ENCODE peak calls at places on chromosomes 2 and 18, in eight cellular contexts. One of them, this sample, is unnamed.

GRCh38 chr2:130825231-130825971 is 11.3 kb upstream of the ARHGEF4 start:
- DNase-seq in IMR-90: no peak
- DNase-seq in cardiac muscle cell: no peak
- DNase-seq in tibial nerve: no peak
- DNase-seq in lung: no peak
- DNase-seq in epithelial cell of prostate: no peak
- DNase-seq in suprapubic skin: no peak
- DNase-seq in neural progenitor cell: no peak
- DNase-seq in this sample: no peak

GRCh38 chr18:69400253-69400975 is at the start of gene DOK6:
- DNase-seq in IMR-90: peak; percentile 69
- DNase-seq in cardiac muscle cell: peak; percentile 95
- DNase-seq in tibial nerve: peak; percentile 25
- DNase-seq in lung: no peak
- DNase-seq in epithelial cell of prostate: no peak
- DNase-seq in suprapubic skin: peak; percentile 79
- DNase-seq in neural progenitor cell: peak; percentile 93
- DNase-seq in this sample: no peak

GRCh38 chr2:42063383-42064171 is 15.8 kb downstream of the PKDCC start:
- DNase-seq in IMR-90: peak; percentile 91
- DNase-seq in cardiac muscle cell: peak; percentile 78
- DNase-seq in tibial nerve: no peak
- DNase-seq in lung: no peak
- DNase-seq in epithelial cell of prostate: no peak
- DNase-seq in suprapubic skin: no peak
- DNase-seq in neural progenitor cell: no peak
- DNase-seq in this sample: no peak

GRCh38 chr2:111247491-111247890 is 126.8 kb downstream of the BCL2L11 start:
- DNase-seq in IMR-90: no peak
- DNase-seq in cardiac muscle cell: no peak
- DNase-seq in tibial nerve: no peak
- DNase-seq in lung: no peak
- DNase-seq in epithelial cell of prostate: no peak
- DNase-seq in suprapubic skin: no peak
- DNase-seq in neural progenitor cell: no peak
- DNase-seq in this sample: no peak

GRCh38 chr2:35428548-35428947 is 927.0 kb upstream of the CRIM1 start:
- DNase-seq in IMR-90: no peak
- DNase-seq in cardiac muscle cell: peak; percentile 63
- DNase-seq in tibial nerve: peak; percentile 15
- DNase-seq in lung: no peak
- DNase-seq in epithelial cell of prostate: peak; percentile 2
- DNase-seq in suprapubic skin: no peak
- DNase-seq in neural progenitor cell: peak; percentile 60
- DNase-seq in this sample: no peak

GRCh38 chr2:10924859-10925258 is 13.1 kb downstream of the KCNF1 start:
- DNase-seq in IMR-90: no peak
- DNase-seq in cardiac muscle cell: no peak
- DNase-seq in tibial nerve: no peak
- DNase-seq in lung: no peak
- DNase-seq in epithelial cell of prostate: no peak
- DNase-seq in suprapubic skin: no peak
- DNase-seq in neural progenitor cell: no peak
- DNase-seq in this sample: no peak

GRCh38 chr2:98565286-98565860 is 42.9 kb downstream of the COA5 start:
- DNase-seq in IMR-90: no peak
- DNase-seq in cardiac muscle cell: no peak
- DNase-seq in tibial nerve: no peak
- DNase-seq in lung: no peak
- DNase-seq in epithelial cell of prostate: no peak
- DNase-seq in suprapubic skin: no peak
- DNase-seq in neural progenitor cell: no peak
- DNase-seq in this sample: no peak

GRCh38 chr2:3461781-3462492 is 57.4 kb downstream of the ADI1 start:
- DNase-seq in IMR-90: peak; percentile 65
- DNase-seq in cardiac muscle cell: peak; percentile 60
- DNase-seq in tibial nerve: peak; percentile 87
- DNase-seq in lung: no peak
- DNase-seq in epithelial cell of prostate: no peak
- DNase-seq in suprapubic skin: peak; percentile 61
- DNase-seq in neural progenitor cell: peak; percentile 50
- DNase-seq in this sample: peak; percentile 34

GRCh38 chr2:75545917-75546316 is 14.8 kb downstream of the EVA1A start:
- DNase-seq in IMR-90: no peak
- DNase-seq in cardiac muscle cell: no peak
- DNase-seq in tibial nerve: no peak
- DNase-seq in lung: no peak
- DNase-seq in epithelial cell of prostate: no peak
- DNase-seq in suprapubic skin: no peak
- DNase-seq in neural progenitor cell: no peak
- DNase-seq in this sample: no peak

GRCh38 chr18:22293417-22293816 is 124.0 kb downstream of the GATA6 start:
- DNase-seq in IMR-90: no peak
- DNase-seq in cardiac muscle cell: no peak
- DNase-seq in tibial nerve: no peak
- DNase-seq in lung: no peak
- DNase-seq in epithelial cell of prostate: no peak
- DNase-seq in suprapubic skin: no peak
- DNase-seq in neural progenitor cell: no peak
- DNase-seq in this sample: no peak

GRCh38 chr2:46547223-46548102 is 68.1 kb downstream of the TMEM247 start:
- DNase-seq in IMR-90: no peak
- DNase-seq in cardiac muscle cell: no peak
- DNase-seq in tibial nerve: peak; percentile 54
- DNase-seq in lung: no peak
- DNase-seq in epithelial cell of prostate: no peak
- DNase-seq in suprapubic skin: no peak
- DNase-seq in neural progenitor cell: no peak
- DNase-seq in this sample: no peak

GRCh38 chr2:237866119-237866621 is 6.7 kb downstream of the RAMP1 start:
- DNase-seq in IMR-90: peak; percentile 78
- DNase-seq in cardiac muscle cell: no peak
- DNase-seq in tibial nerve: no peak
- DNase-seq in lung: peak; percentile 15
- DNase-seq in epithelial cell of prostate: no peak
- DNase-seq in suprapubic skin: peak; percentile 38
- DNase-seq in neural progenitor cell: no peak
- DNase-seq in this sample: no peak

DNA sequence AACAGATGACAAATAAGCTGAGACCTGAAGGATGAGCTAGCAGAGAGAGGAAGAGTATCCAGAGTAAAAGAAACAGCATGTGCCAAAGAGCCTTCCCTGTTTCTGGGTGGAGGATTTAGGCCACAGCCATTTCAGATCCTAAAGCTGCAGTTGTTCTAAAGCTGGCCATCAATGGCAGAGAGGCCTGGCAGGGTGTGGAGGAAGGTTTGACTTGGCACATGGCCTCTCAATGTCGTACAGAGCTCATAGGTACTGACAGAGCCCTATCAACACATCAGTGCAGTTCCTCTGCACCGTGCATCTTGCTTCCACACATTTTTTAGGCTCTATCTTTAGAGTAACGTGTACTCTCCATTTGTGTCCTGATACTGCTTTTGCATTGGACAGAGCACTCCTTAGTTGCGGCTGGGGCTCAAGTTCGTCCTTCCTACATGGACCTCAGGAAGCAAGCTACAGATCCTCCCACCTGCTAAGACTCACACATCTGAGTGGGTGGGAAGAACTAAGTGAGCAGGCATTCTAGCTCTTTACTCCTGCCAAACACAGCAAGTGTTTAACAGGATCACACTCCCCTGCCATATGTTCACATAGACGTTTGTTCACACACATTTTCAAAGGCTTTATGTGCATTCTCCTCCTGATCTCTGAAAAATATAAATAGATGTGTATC is 3.0 kb upstream of the CHMP3 start:
- DNase-seq in IMR-90: peak; percentile 15
- DNase-seq in cardiac muscle cell: peak; percentile 24
- DNase-seq in tibial nerve: no peak
- DNase-seq in lung: no peak
- DNase-seq in epithelial cell of prostate: no peak
- DNase-seq in suprapubic skin: no peak
- DNase-seq in neural progenitor cell: no peak
- DNase-seq in this sample: no peak
- H3K27ac ChIP-seq in IMR-90: no peak overlapping the region
- H3K27ac ChIP-seq in cardiac muscle cell: peak overlapping the region; percentile 76
- H3K27ac ChIP-seq in tibial nerve: no peak overlapping the region
- H3K27ac ChIP-seq in lung: no peak overlapping the region
- H3K27ac ChIP-seq in epithelial cell of prostate: no peak overlapping the region
- H3K27ac ChIP-seq in suprapubic skin: no peak overlapping the region
- H3K27ac ChIP-seq in neural progenitor cell: no peak overlapping the region
- H3K27ac ChIP-seq in this sample: no peak overlapping the region

GRCh38 chr2:105338020-105338385 is 663 bp downstream of the C2orf49 start:
- DNase-seq in IMR-90: no peak
- DNase-seq in cardiac muscle cell: no peak
- DNase-seq in tibial nerve: no peak
- DNase-seq in lung: no peak
- DNase-seq in epithelial cell of prostate: no peak
- DNase-seq in suprapubic skin: no peak
- DNase-seq in neural progenitor cell: no peak
- DNase-seq in this sample: no peak

GRCh38 chr2:105339414-105339813 is 2.1 kb downstream of the C2orf49 start:
- DNase-seq in IMR-90: no peak
- DNase-seq in cardiac muscle cell: no peak
- DNase-seq in tibial nerve: no peak
- DNase-seq in lung: no peak
- DNase-seq in epithelial cell of prostate: no peak
- DNase-seq in suprapubic skin: no peak
- DNase-seq in neural progenitor cell: no peak
- DNase-seq in this sample: no peak

GRCh38 chr2:105337122-105338019 is at the start of gene C2orf49:
- DNase-seq in IMR-90: peak; percentile 80
- DNase-seq in cardiac muscle cell: peak; percentile 96
- DNase-seq in tibial nerve: peak; percentile 90
- DNase-seq in lung: peak; percentile 89
- DNase-seq in epithelial cell of prostate: no peak
- DNase-seq in suprapubic skin: peak; percentile 93
- DNase-seq in neural progenitor cell: peak; percentile 96
- DNase-seq in this sample: peak; percentile 92

GRCh38 chr2:105336786-105337121 is 586 bp upstream of the C2orf49 start:
- DNase-seq in IMR-90: no peak
- DNase-seq in cardiac muscle cell: no peak
- DNase-seq in tibial nerve: no peak
- DNase-seq in lung: no peak
- DNase-seq in epithelial cell of prostate: no peak
- DNase-seq in suprapubic skin: no peak
- DNase-seq in neural progenitor cell: no peak
- DNase-seq in this sample: no peak

DNA sequence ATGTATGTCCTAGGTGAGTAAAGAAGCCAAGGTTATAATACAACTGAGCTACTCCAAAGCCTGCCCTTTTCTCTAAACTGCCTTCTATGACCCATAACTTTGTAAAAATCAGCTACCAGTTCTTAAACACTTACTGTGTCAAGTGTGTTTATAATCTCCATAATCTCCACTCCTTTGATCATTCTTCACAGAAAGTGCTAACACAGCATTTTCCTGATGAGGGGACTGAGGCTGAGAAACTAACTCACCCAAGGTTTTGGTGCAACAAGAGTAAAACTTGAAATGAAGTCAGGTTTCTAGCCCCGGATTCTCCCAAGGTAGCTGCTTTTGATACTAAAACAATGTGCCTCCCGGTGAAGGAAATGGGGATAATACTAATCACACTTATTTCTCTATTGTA is 1.9 kb upstream of the C2orf49 start:
- DNase-seq in IMR-90: no peak
- DNase-seq in cardiac muscle cell: no peak
- DNase-seq in tibial nerve: no peak
- DNase-seq in lung: no peak
- DNase-seq in epithelial cell of prostate: no peak
- DNase-seq in suprapubic skin: no peak
- DNase-seq in neural progenitor cell: no peak
- DNase-seq in this sample: no peak
- H3K27ac ChIP-seq in IMR-90: no peak overlapping the region
- H3K27ac ChIP-seq in cardiac muscle cell: no peak overlapping the region
- H3K27ac ChIP-seq in tibial nerve: no peak overlapping the region
- H3K27ac ChIP-seq in lung: no peak overlapping the region
- H3K27ac ChIP-seq in epithelial cell of prostate: no peak overlapping the region
- H3K27ac ChIP-seq in suprapubic skin: no peak overlapping the region
- H3K27ac ChIP-seq in neural progenitor cell: no peak overlapping the region
- H3K27ac ChIP-seq in this sample: no peak overlapping the region

GRCh38 chr2:17166506-17166905 is 351.7 kb downstream of the RAD51AP2 start:
- DNase-seq in IMR-90: peak; percentile 4
- DNase-seq in cardiac muscle cell: no peak
- DNase-seq in tibial nerve: no peak
- DNase-seq in lung: no peak
- DNase-seq in epithelial cell of prostate: peak; percentile 14
- DNase-seq in suprapubic skin: no peak
- DNase-seq in neural progenitor cell: no peak
- DNase-seq in this sample: no peak
- H3K27ac ChIP-seq in IMR-90: no peak overlapping the region
- H3K27ac ChIP-seq in cardiac muscle cell: no peak overlapping the region
- H3K27ac ChIP-seq in tibial nerve: no peak overlapping the region
- H3K27ac ChIP-seq in lung: no peak overlapping the region
- H3K27ac ChIP-seq in epithelial cell of prostate: no peak overlapping the region
- H3K27ac ChIP-seq in suprapubic skin: no peak overlapping the region
- H3K27ac ChIP-seq in neural progenitor cell: no peak overlapping the region
- H3K27ac ChIP-seq in this sample: no peak overlapping the region

DNA sequence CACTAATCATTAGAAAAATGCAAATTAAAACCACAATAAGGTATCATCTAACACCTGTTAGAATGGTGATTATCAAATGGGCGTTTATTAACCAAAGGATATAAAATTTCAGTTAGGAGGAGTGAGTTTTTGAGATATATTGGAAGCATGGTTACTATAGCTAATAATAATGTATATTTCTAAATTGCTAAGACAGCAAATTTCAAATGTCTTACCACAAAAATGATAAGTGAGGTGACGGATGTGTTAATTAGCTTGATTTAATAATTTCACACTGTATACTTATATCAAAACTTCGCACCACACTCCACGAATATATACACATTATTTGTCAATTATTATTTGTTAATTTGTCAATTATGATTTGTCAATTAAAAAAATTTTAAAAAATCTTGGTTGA is 227.2 kb upstream of the DDX18 start:
- DNase-seq in IMR-90: no peak
- DNase-seq in cardiac muscle cell: no peak
- DNase-seq in tibial nerve: no peak
- DNase-seq in lung: no peak
- DNase-seq in epithelial cell of prostate: no peak
- DNase-seq in suprapubic skin: no peak
- DNase-seq in neural progenitor cell: no peak
- DNase-seq in this sample: no peak
- H3K27ac ChIP-seq in IMR-90: no peak overlapping the region
- H3K27ac ChIP-seq in cardiac muscle cell: no peak overlapping the region
- H3K27ac ChIP-seq in tibial nerve: no peak overlapping the region
- H3K27ac ChIP-seq in lung: no peak overlapping the region
- H3K27ac ChIP-seq in epithelial cell of prostate: no peak overlapping the region
- H3K27ac ChIP-seq in suprapubic skin: no peak overlapping the region
- H3K27ac ChIP-seq in neural progenitor cell: no peak overlapping the region
- H3K27ac ChIP-seq in this sample: no peak overlapping the region

DNA sequence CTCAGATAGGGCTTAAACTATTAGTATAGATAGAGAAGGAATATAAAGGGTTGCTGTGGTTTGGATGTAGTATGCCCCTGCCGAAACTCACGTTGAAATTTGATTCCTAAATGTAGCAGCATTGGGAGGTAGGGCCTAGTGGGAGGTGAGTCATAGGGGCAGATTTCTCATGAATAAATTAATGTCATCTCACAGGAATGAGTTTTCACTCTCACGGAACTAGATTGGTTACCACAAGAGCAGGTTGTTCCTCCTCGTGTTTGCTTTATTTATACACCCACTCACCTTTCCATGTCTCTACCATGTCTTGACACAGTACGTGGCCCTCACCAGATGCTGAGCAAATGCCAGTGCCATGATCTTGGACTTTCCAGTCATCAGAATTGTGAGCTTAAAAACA is 218.2 kb downstream of the RBM43 start:
- DNase-seq in IMR-90: peak; percentile 91
- DNase-seq in cardiac muscle cell: no peak
- DNase-seq in tibial nerve: no peak
- DNase-seq in lung: no peak
- DNase-seq in epithelial cell of prostate: peak; percentile 97
- DNase-seq in suprapubic skin: no peak
- DNase-seq in neural progenitor cell: no peak
- DNase-seq in this sample: no peak
- H3K27ac ChIP-seq in IMR-90: no peak overlapping the region
- H3K27ac ChIP-seq in cardiac muscle cell: no peak overlapping the region
- H3K27ac ChIP-seq in tibial nerve: no peak overlapping the region
- H3K27ac ChIP-seq in lung: no peak overlapping the region
- H3K27ac ChIP-seq in epithelial cell of prostate: peak overlapping the region; percentile 37
- H3K27ac ChIP-seq in suprapubic skin: peak overlapping the region; percentile 12
- H3K27ac ChIP-seq in neural progenitor cell: no peak overlapping the region
- H3K27ac ChIP-seq in this sample: no peak overlapping the region

This sample was measured in CD8-positive, alpha-beta memory T cell.